ENCODE peak calls at places on chromosomes 5 and 9, in nine cellular contexts. One of them, this sample, is unnamed.

GRCh38 chr9:134537891-134538520 is 103.6 kb upstream of the COL5A1 start:
- DNase-seq in colonic mucosa: no peak
- DNase-seq in activated naive CD4-positive, alpha-beta T cell treated with anti-CD3 and anti-CD28 coated beads, Interleukin-2, amount 50 U/mL, for 16 hours: no peak
- DNase-seq in stimulated activated CD8-positive, alpha-beta memory T cell treated with anti-CD3 and anti-CD28 coated beads, Interleukin-7, amount 100 ng/mL, for 4 hours: no peak
- DNase-seq in GM19239: no peak
- DNase-seq in ovary: no peak
- DNase-seq in NCI-H226: no peak
- DNase-seq in body of pancreas: no peak
- DNase-seq in AG04450: no peak
- DNase-seq in this sample: no peak

GRCh38 chr5:123454236-123454911 is 31.2 kb upstream of the CEP120 start:
- DNase-seq in colonic mucosa: no peak
- DNase-seq in activated naive CD4-positive, alpha-beta T cell treated with anti-CD3 and anti-CD28 coated beads, Interleukin-2, amount 50 U/mL, for 16 hours: no peak
- DNase-seq in stimulated activated CD8-positive, alpha-beta memory T cell treated with anti-CD3 and anti-CD28 coated beads, Interleukin-7, amount 100 ng/mL, for 4 hours: no peak
- DNase-seq in GM19239: no peak
- DNase-seq in ovary: no peak
- DNase-seq in NCI-H226: peak; percentile 20
- DNase-seq in body of pancreas: no peak
- DNase-seq in AG04450: no peak
- DNase-seq in this sample: no peak

GRCh38 chr5:181151146-181151545 is 3.8 kb downstream of the OR2V2 start:
- DNase-seq in colonic mucosa: no peak
- DNase-seq in activated naive CD4-positive, alpha-beta T cell treated with anti-CD3 and anti-CD28 coated beads, Interleukin-2, amount 50 U/mL, for 16 hours: no peak
- DNase-seq in stimulated activated CD8-positive, alpha-beta memory T cell treated with anti-CD3 and anti-CD28 coated beads, Interleukin-7, amount 100 ng/mL, for 4 hours: no peak
- DNase-seq in GM19239: no peak
- DNase-seq in ovary: no peak
- DNase-seq in NCI-H226: no peak
- DNase-seq in body of pancreas: no peak
- DNase-seq in AG04450: no peak
- DNase-seq in this sample: no peak

GRCh38 chr5:39161578-39161977 is 57.8 kb downstream of the FYB1 start:
- DNase-seq in colonic mucosa: no peak
- DNase-seq in activated naive CD4-positive, alpha-beta T cell treated with anti-CD3 and anti-CD28 coated beads, Interleukin-2, amount 50 U/mL, for 16 hours: no peak
- DNase-seq in stimulated activated CD8-positive, alpha-beta memory T cell treated with anti-CD3 and anti-CD28 coated beads, Interleukin-7, amount 100 ng/mL, for 4 hours: no peak
- DNase-seq in GM19239: no peak
- DNase-seq in ovary: no peak
- DNase-seq in NCI-H226: no peak
- DNase-seq in body of pancreas: no peak
- DNase-seq in AG04450: no peak
- DNase-seq in this sample: no peak

GRCh38 chr5:113213551-113213971 is 221.2 kb downstream of the TSSK1B start:
- DNase-seq in colonic mucosa: no peak
- DNase-seq in activated naive CD4-positive, alpha-beta T cell treated with anti-CD3 and anti-CD28 coated beads, Interleukin-2, amount 50 U/mL, for 16 hours: no peak
- DNase-seq in stimulated activated CD8-positive, alpha-beta memory T cell treated with anti-CD3 and anti-CD28 coated beads, Interleukin-7, amount 100 ng/mL, for 4 hours: no peak
- DNase-seq in GM19239: no peak
- DNase-seq in ovary: no peak
- DNase-seq in NCI-H226: no peak
- DNase-seq in body of pancreas: no peak
- DNase-seq in AG04450: no peak
- DNase-seq in this sample: no peak

GRCh38 chr9:126440042-126440441 is 113.4 kb downstream of the MVB12B start:
- DNase-seq in colonic mucosa: no peak
- DNase-seq in activated naive CD4-positive, alpha-beta T cell treated with anti-CD3 and anti-CD28 coated beads, Interleukin-2, amount 50 U/mL, for 16 hours: no peak
- DNase-seq in stimulated activated CD8-positive, alpha-beta memory T cell treated with anti-CD3 and anti-CD28 coated beads, Interleukin-7, amount 100 ng/mL, for 4 hours: no peak
- DNase-seq in GM19239: no peak
- DNase-seq in ovary: no peak
- DNase-seq in NCI-H226: no peak
- DNase-seq in body of pancreas: no peak
- DNase-seq in AG04450: no peak
- DNase-seq in this sample: no peak

GRCh38 chr9:97809666-97810344 is 43.2 kb upstream of the FOXE1 start:
- DNase-seq in colonic mucosa: no peak
- DNase-seq in activated naive CD4-positive, alpha-beta T cell treated with anti-CD3 and anti-CD28 coated beads, Interleukin-2, amount 50 U/mL, for 16 hours: no peak
- DNase-seq in stimulated activated CD8-positive, alpha-beta memory T cell treated with anti-CD3 and anti-CD28 coated beads, Interleukin-7, amount 100 ng/mL, for 4 hours: no peak
- DNase-seq in GM19239: no peak
- DNase-seq in ovary: no peak
- DNase-seq in NCI-H226: no peak
- DNase-seq in body of pancreas: no peak
- DNase-seq in AG04450: no peak
- DNase-seq in this sample: no peak

GRCh38 chr9:32551491-32552049 is 557 bp upstream of the SMIM27 start:
- DNase-seq in colonic mucosa: peak; percentile 53
- DNase-seq in activated naive CD4-positive, alpha-beta T cell treated with anti-CD3 and anti-CD28 coated beads, Interleukin-2, amount 50 U/mL, for 16 hours: peak; percentile 53
- DNase-seq in stimulated activated CD8-positive, alpha-beta memory T cell treated with anti-CD3 and anti-CD28 coated beads, Interleukin-7, amount 100 ng/mL, for 4 hours: no peak
- DNase-seq in GM19239: no peak
- DNase-seq in ovary: peak; percentile 39
- DNase-seq in NCI-H226: no peak
- DNase-seq in body of pancreas: peak; percentile 37
- DNase-seq in AG04450: no peak
- DNase-seq in this sample: peak; percentile 21